ENCODE peak calls at places on chromosomes 12 and 14, in six cellular contexts. One of them, this sample, is unnamed.
A peak's percentile ranks its signal among the peaks of the same experiment; 100 is the strongest.

GRCh38 chr14:71932229-71932951 is at the start of gene RGS6:
- DNase-seq in mesendoderm: peak; percentile 90
- DNase-seq in right cardiac atrium: peak; percentile 24
- DNase-seq in hepatocyte: peak; percentile 88
- DNase-seq in psoas muscle: peak; percentile 13
- DNase-seq in aorta: no peak
- DNase-seq in this sample: peak; percentile 38

GRCh38 chr12:125288931-125289928 is 224.0 kb downstream of the AACS start:
- DNase-seq in hepatocyte: no peak
- DNase-seq in right cardiac atrium: no peak
- DNase-seq in mesendoderm: no peak
- DNase-seq in aorta: no peak
- DNase-seq in psoas muscle: no peak
- DNase-seq in this sample: no peak

GRCh38 chr14:53452005-53452678 is 299.0 kb upstream of the DDHD1 start:
- DNase-seq in mesendoderm: no peak
- DNase-seq in hepatocyte: peak; percentile 21
- DNase-seq in right cardiac atrium: no peak
- DNase-seq in psoas muscle: no peak
- DNase-seq in aorta: no peak
- DNase-seq in this sample: no peak

GRCh38 chr14:85416771-85417170 is 113.2 kb upstream of the FLRT2 start:
- DNase-seq in mesendoderm: no peak
- DNase-seq in psoas muscle: no peak
- DNase-seq in hepatocyte: peak; percentile 11
- DNase-seq in right cardiac atrium: no peak
- DNase-seq in aorta: no peak
- DNase-seq in this sample: no peak

GRCh38 chr12:95548056-95548538 is 3.2 kb downstream of the USP44 start:
- DNase-seq in right cardiac atrium: peak; percentile 19
- DNase-seq in psoas muscle: peak; percentile 21
- DNase-seq in hepatocyte: peak; percentile 24
- DNase-seq in mesendoderm: peak; percentile 74
- DNase-seq in aorta: peak; percentile 53
- DNase-seq in this sample: peak; percentile 65

GRCh38 chr12:94638521-94638920 is 11.8 kb downstream of the TMCC3 start:
- DNase-seq in right cardiac atrium: no peak
- DNase-seq in psoas muscle: no peak
- DNase-seq in aorta: no peak
- DNase-seq in mesendoderm: no peak
- DNase-seq in hepatocyte: no peak
- DNase-seq in this sample: no peak

GRCh38 chr12:56723889-56724659 is 1.0 kb downstream of the NACA start:
- DNase-seq in psoas muscle: peak; percentile 62
- DNase-seq in aorta: no peak
- DNase-seq in right cardiac atrium: peak; percentile 53
- DNase-seq in mesendoderm: peak; percentile 49
- DNase-seq in hepatocyte: peak; percentile 75
- DNase-seq in this sample: peak; percentile 65

GRCh38 chr12:109728921-109729836 is 15.6 kb downstream of the FAM222A start:
- DNase-seq in hepatocyte: no peak
- DNase-seq in right cardiac atrium: no peak
- DNase-seq in psoas muscle: no peak
- DNase-seq in mesendoderm: no peak
- DNase-seq in aorta: peak; percentile 22
- DNase-seq in this sample: peak; percentile 6

GRCh38 chr12:87201598-87201997 is 827.6 kb downstream of the C12orf50 start:
- DNase-seq in hepatocyte: no peak
- DNase-seq in aorta: no peak
- DNase-seq in right cardiac atrium: no peak
- DNase-seq in mesendoderm: peak; percentile 3
- DNase-seq in psoas muscle: no peak
- DNase-seq in this sample: no peak

GRCh38 chr12:109630815-109631214 is 57.2 kb downstream of the MVK start:
- DNase-seq in right cardiac atrium: no peak
- DNase-seq in mesendoderm: no peak
- DNase-seq in aorta: no peak
- DNase-seq in hepatocyte: no peak
- DNase-seq in psoas muscle: no peak
- DNase-seq in this sample: no peak

GRCh38 chr14:100578552-100578951 is 8.7 kb downstream of the BEGAIN start:
- DNase-seq in hepatocyte: no peak
- DNase-seq in mesendoderm: no peak
- DNase-seq in right cardiac atrium: no peak
- DNase-seq in aorta: no peak
- DNase-seq in psoas muscle: no peak
- DNase-seq in this sample: no peak

GRCh38 chr12:17579148-17580026 is 510.6 kb downstream of the RERGL start:
- DNase-seq in right cardiac atrium: no peak
- DNase-seq in hepatocyte: no peak
- DNase-seq in mesendoderm: peak; percentile 25
- DNase-seq in aorta: no peak
- DNase-seq in psoas muscle: no peak
- DNase-seq in this sample: no peak

GRCh38 chr14:67418368-67419174 is 6.6 kb upstream of the PLEK2 start:
- DNase-seq in right cardiac atrium: no peak
- DNase-seq in hepatocyte: peak; percentile 76
- DNase-seq in psoas muscle: no peak
- DNase-seq in aorta: no peak
- DNase-seq in mesendoderm: no peak
- DNase-seq in this sample: peak; percentile 73

DNA sequence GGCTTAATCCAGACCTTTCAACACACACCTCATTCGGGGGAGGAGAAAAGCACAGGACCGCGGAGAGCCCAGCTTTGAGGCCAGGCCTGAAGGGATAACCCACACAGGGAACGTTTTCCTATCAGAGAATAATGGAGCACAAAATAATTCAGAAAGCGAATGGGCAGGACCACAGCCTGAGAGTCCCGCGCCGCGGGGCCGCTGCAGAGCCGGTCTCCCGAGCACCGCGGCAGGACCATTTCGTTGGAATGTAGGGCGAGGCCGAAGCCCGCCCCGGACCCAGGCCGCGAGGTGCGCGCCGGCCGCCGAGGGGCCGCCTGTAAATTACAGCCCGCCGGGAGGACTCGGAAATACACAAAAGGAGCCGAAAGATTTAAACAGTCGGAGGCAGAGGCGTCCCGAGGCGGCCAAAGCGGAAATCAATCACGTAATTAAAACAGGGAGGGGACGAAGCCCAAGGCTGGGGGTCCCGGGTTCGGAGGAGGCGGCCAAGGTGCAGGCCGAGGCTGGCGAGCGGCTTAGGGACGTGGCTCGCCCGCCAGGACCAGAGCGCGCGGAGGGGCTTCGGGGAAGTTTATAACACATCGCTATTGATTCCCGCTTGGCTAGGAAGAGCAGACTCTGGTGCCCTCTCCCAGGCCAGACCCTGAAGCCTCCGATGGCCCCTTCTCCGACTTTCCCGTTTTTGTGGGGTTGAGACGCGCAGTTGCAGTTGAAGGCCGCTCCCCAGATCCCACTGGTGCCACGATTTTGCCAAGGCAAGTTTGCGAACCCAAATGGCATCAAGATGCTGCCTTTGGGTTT is 6.3 kb upstream of the HOXC4 start:
- DNase-seq in psoas muscle: no peak
- DNase-seq in hepatocyte: no peak
- DNase-seq in mesendoderm: no peak
- DNase-seq in right cardiac atrium: no peak
- DNase-seq in aorta: no peak
- DNase-seq in this sample: no peak
- H3K4me3 ChIP-seq in psoas muscle: peak overlapping the region; percentile 4
- H3K4me3 ChIP-seq in hepatocyte: no peak overlapping the region
- H3K4me3 ChIP-seq in mesendoderm: no peak overlapping the region
- H3K4me3 ChIP-seq in right cardiac atrium: peak overlapping the region; percentile 13
- H3K4me3 ChIP-seq in aorta: no peak overlapping the region
- H3K4me3 ChIP-seq in this sample: no peak overlapping the region

DNA sequence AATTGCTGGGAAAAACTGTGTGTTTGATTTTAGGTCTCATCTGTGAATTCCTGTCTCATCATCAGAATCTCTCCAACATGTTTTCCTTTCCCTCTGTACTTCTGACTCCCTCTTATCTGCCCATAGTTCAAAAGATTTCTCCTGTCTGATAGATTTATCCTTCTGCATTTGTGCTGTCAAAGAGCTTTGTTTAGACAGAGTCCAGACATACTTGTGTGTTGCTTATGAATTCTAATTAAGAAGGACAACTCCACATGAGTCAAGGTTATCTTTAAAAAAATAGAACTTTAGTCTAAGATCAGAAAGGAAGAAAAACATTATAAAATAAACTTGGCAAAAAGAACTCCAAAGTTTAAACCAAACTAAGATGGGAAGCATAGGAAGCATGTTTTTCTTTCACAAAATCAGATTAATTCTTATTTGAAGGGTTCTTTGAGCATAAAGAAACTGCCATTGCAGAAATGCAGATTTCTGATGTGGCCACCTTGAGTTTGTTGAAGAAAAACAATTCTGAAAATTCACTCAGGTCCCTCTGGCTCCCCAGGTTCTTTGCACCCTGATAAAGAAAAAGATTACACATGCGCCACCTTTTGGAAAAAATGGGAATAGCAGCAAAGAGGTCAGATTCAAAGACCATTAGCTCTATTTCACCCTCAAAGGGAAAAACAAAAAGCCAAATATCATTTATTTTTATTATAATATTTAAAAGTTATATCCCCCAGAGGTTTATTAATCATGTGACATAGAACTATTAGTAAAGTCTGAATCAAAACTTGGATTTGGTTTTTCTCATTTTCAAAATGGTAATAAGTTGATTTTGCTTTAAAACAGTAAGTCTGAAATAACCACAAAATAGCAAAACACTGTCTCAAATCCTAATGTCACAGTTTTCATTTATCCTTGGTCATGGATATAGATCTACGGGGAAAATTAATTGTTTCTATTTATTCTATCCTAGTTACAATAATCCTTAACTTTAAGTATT is 143.7 kb upstream of the DCN start:
- DNase-seq in right cardiac atrium: no peak
- DNase-seq in mesendoderm: peak; percentile 64
- DNase-seq in psoas muscle: no peak
- DNase-seq in aorta: no peak
- DNase-seq in hepatocyte: peak; percentile 77
- DNase-seq in this sample: peak; percentile 46
- H3K4me3 ChIP-seq in right cardiac atrium: no peak overlapping the region
- H3K4me3 ChIP-seq in mesendoderm: no peak overlapping the region
- H3K4me3 ChIP-seq in psoas muscle: no peak overlapping the region
- H3K4me3 ChIP-seq in aorta: no peak overlapping the region
- H3K4me3 ChIP-seq in hepatocyte: no peak overlapping the region
- H3K4me3 ChIP-seq in this sample: no peak overlapping the region

GRCh38 chr12:72271741-72272661 is at the start of gene TRHDE:
- DNase-seq in psoas muscle: no peak
- DNase-seq in hepatocyte: peak; percentile 71
- DNase-seq in aorta: peak; percentile 51
- DNase-seq in mesendoderm: peak; percentile 86
- DNase-seq in right cardiac atrium: peak; percentile 64
- DNase-seq in this sample: peak; percentile 75
- H3K4me3 ChIP-seq in psoas muscle: peak within 1 kb of the TSS; percentile 71
- H3K4me3 ChIP-seq in hepatocyte: peak within 1 kb of the TSS; percentile 80
- H3K4me3 ChIP-seq in aorta: peak within 1 kb of the TSS; percentile 45
- H3K4me3 ChIP-seq in mesendoderm: peak within 1 kb of the TSS; percentile 51
- H3K4me3 ChIP-seq in right cardiac atrium: peak within 1 kb of the TSS; percentile 78
- H3K4me3 ChIP-seq in this sample: peak within 1 kb of the TSS; percentile 55

GRCh38 chr12:42684171-42685071 is 94.9 kb upstream of the PRICKLE1 start:
- DNase-seq in psoas muscle: no peak
- DNase-seq in right cardiac atrium: no peak
- DNase-seq in mesendoderm: no peak
- DNase-seq in aorta: no peak
- DNase-seq in hepatocyte: no peak
- DNase-seq in this sample: no peak
- H3K4me3 ChIP-seq in psoas muscle: no peak overlapping the region
- H3K4me3 ChIP-seq in right cardiac atrium: no peak overlapping the region
- H3K4me3 ChIP-seq in mesendoderm: no peak overlapping the region
- H3K4me3 ChIP-seq in aorta: no peak overlapping the region
- H3K4me3 ChIP-seq in hepatocyte: no peak overlapping the region
- H3K4me3 ChIP-seq in this sample: no peak overlapping the region

GRCh38 chr14:88904864-88905263 is 80.4 kb downstream of the TTC8 start:
- DNase-seq in hepatocyte: no peak
- DNase-seq in aorta: no peak
- DNase-seq in mesendoderm: no peak
- DNase-seq in psoas muscle: no peak
- DNase-seq in right cardiac atrium: no peak
- DNase-seq in this sample: no peak
- H3K4me3 ChIP-seq in hepatocyte: no peak overlapping the region
- H3K4me3 ChIP-seq in aorta: no peak overlapping the region
- H3K4me3 ChIP-seq in mesendoderm: no peak overlapping the region
- H3K4me3 ChIP-seq in psoas muscle: no peak overlapping the region
- H3K4me3 ChIP-seq in right cardiac atrium: no peak overlapping the region
- H3K4me3 ChIP-seq in this sample: no peak overlapping the region

GRCh38 chr14:91371990-91372375 is 45.6 kb downstream of the CCDC88C start:
- DNase-seq in psoas muscle: no peak
- DNase-seq in right cardiac atrium: no peak
- DNase-seq in mesendoderm: no peak
- DNase-seq in hepatocyte: no peak
- DNase-seq in aorta: no peak
- DNase-seq in this sample: no peak
- H3K4me3 ChIP-seq in psoas muscle: no peak overlapping the region
- H3K4me3 ChIP-seq in right cardiac atrium: no peak overlapping the region
- H3K4me3 ChIP-seq in mesendoderm: no peak overlapping the region
- H3K4me3 ChIP-seq in hepatocyte: no peak overlapping the region
- H3K4me3 ChIP-seq in aorta: no peak overlapping the region
- H3K4me3 ChIP-seq in this sample: no peak overlapping the region

DNA sequence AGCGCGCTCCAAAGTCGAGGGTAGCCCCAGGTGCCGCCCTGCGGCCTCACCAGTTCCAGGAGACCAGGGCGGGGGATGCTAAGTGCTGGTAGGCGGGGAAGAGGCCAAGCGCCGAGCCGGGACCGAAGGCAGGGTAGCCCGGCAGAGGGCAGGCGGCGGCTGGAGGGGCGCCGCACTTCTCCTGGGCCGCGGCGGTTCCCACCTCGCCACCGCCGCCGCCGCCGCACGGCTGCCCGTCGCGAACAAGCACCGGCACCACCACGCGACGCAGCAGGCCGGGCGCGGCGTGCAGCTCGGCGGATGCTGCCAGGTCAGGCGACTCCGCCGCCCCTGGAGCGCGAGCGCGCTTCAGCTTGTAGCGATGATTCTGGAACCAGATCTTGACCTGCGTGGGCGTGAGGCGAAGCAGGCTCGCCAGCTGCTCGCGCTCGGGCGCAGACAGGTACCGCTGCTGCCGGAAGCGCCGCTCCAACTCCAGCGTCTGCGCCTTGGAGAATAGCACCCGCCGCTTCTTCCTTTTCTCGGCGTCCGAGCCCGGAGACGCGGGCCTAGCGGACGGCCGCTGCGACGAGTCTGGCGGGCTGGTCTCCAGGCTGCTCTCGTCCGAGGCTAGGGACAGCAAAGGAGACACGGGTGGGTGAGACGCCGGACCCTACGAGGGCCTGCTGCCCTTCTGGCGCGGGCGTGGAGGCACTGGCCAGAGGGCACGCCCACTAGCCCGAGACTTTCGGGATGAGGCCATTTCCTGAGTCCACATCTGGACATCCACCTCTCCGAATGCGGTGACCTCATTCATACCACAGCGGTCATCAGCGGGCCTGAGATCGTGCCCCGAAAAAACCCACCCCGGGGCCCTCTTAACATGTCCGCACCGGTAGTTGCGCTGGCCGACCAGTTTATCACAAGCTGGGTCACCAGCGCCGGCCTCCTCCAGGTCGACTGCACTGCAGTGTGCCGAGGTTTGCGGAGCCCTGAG is 1.3 kb downstream of the NKX2-8 start:
- DNase-seq in psoas muscle: peak; percentile 22
- DNase-seq in right cardiac atrium: no peak
- DNase-seq in mesendoderm: peak; percentile 81
- DNase-seq in hepatocyte: peak; percentile 67
- DNase-seq in aorta: no peak
- DNase-seq in this sample: no peak
- H3K4me3 ChIP-seq in psoas muscle: peak overlapping the region; percentile 63
- H3K4me3 ChIP-seq in right cardiac atrium: peak overlapping the region; percentile 35
- H3K4me3 ChIP-seq in mesendoderm: no peak overlapping the region
- H3K4me3 ChIP-seq in hepatocyte: peak overlapping the region; percentile 33
- H3K4me3 ChIP-seq in aorta: peak overlapping the region; percentile 37
- H3K4me3 ChIP-seq in this sample: peak overlapping the region; percentile 39

GRCh38 chr12:39618701-39619100 is 902 bp downstream of the ABCD2 start:
- DNase-seq in aorta: no peak
- DNase-seq in mesendoderm: no peak
- DNase-seq in right cardiac atrium: no peak
- DNase-seq in psoas muscle: no peak
- DNase-seq in hepatocyte: no peak
- DNase-seq in this sample: no peak
- H3K4me3 ChIP-seq in aorta: no peak overlapping the region
- H3K4me3 ChIP-seq in mesendoderm: no peak overlapping the region
- H3K4me3 ChIP-seq in right cardiac atrium: peak overlapping the region; percentile 91
- H3K4me3 ChIP-seq in psoas muscle: peak overlapping the region; percentile 68
- H3K4me3 ChIP-seq in hepatocyte: no peak overlapping the region
- H3K4me3 ChIP-seq in this sample: no peak overlapping the region